ENCODE peak calls at places on chromosomes 4 and X, in six cellular contexts. A is stimulated activated CD4-positive, alpha-beta T cell treated with anti-CD3 and anti-CD28 coated beads, Interleukin-2, amount 100 ng/mL, for 24 hours; D is neural crest cell; T is left colon; O is stimulated activated CD8-positive, alpha-beta memory T cell treated with anti-CD3 and anti-CD28 coated beads, Interleukin-2, amount 100 ng/mL, for 48 hours; Y is mesenteric fat pad. J is an unnamed sample.
A peak's percentile ranks its signal among the peaks of the same experiment; 100 is the strongest.

GRCh38 chrX:129741880-129742758 is 3.3 kb downstream of the XPNPEP2 start:
- DNase-seq in A (no peak), D (peak; percentile 29), T (no peak), O (no peak), Y (no peak), J (no peak)

GRCh38 chr4:180521181-180521580 is 1722.0 kb upstream of the TENM3 start:
- DNase-seq in A (no peak), D (no peak), T (no peak), O (no peak), Y (no peak), J (no peak)

GRCh38 chrX:150062292-150063137 is 124.2 kb upstream of the EOLA2 start:
- DNase-seq in A (no peak), D (no peak), T (peak; percentile 6), O (no peak), Y (no peak), J (peak; percentile 59)

GRCh38 chr4:186029731-186030421 is 39.1 kb upstream of the TLR3 start:
- DNase-seq in A (no peak), D (no peak), T (peak; percentile 26), O (no peak), Y (no peak), J (peak; percentile 49)

GRCh38 chr4:56958111-56958517 is 19.3 kb downstream of the NOA1 start:
- DNase-seq in A (no peak), D (no peak), T (peak; percentile 68), O (no peak), Y (peak; percentile 93), J (peak; percentile 99)

GRCh38 chr4:77797239-77797638 is 21.9 kb downstream of the CNOT6L start:
- DNase-seq in A (no peak), D (no peak), T (no peak), O (no peak), Y (no peak), J (no peak)

GRCh38 chr4:48033825-48034413 is 17.3 kb downstream of the NIPAL1 start:
- DNase-seq in A (peak; percentile 72), D (peak; percentile 8), T (peak; percentile 64), O (no peak), Y (no peak), J (no peak)

GRCh38 chr4:113872426-113873260 is 106.8 kb downstream of the ARSJ start:
- DNase-seq in A (no peak), D (no peak), T (no peak), O (no peak), Y (no peak), J (no peak)

GRCh38 chr4:48420172-48420571 is 63.0 kb upstream of the SLC10A4 start:
- DNase-seq in A (no peak), D (no peak), T (no peak), O (no peak), Y (no peak), J (no peak)

GRCh38 chrX:152520653-152521052 is 69.5 kb upstream of the GABRA3 start:
- DNase-seq in A (no peak), D (no peak), T (no peak), O (no peak), Y (no peak), J (no peak)

GRCh38 chr4:175373031-175373430 is 439.0 kb downstream of the GPM6A start:
- DNase-seq in A (no peak), D (no peak), T (no peak), O (no peak), Y (no peak), J (peak; percentile 6)

GRCh38 chrX:44162964-44163475 is 180.5 kb downstream of the EFHC2 start:
- DNase-seq in A (no peak), D (no peak), T (no peak), O (no peak), Y (no peak), J (no peak)

GRCh38 chr4:47209833-47210232 is 178.5 kb downstream of the GABRB1 start:
- DNase-seq in A (no peak), D (no peak), T (no peak), O (no peak), Y (no peak), J (peak; percentile 84)

GRCh38 chr4:726235-726787 is 20.7 kb downstream of the PCGF3 start:
- DNase-seq in A (no peak), D (no peak), T (no peak), O (no peak), Y (no peak), J (peak; percentile 60)

GRCh38 chr4:87543835-87544461 is 14.8 kb upstream of the SPARCL1 start:
- DNase-seq in A (no peak), D (no peak), T (no peak), O (no peak), Y (no peak), J (peak; percentile 47)